ENCODE peak calls at places on chromosomes 12 and 14, in six cellular contexts. R is IMR-90, G is breast epithelium, Z is NB4, Y is endothelial cell, M is HCT116. N is an unnamed sample.
A peak's percentile ranks its signal among the peaks of the same experiment; 100 is the strongest.

GRCh38 chr12:98296462-98297079 is 218.8 kb upstream of the TMPO start:
- DNase-seq in R (no peak), G (no peak), Z (no peak), Y (no peak), M (no peak), N (no peak)

GRCh38 chr14:22221508-22221907 is 367.5 kb downstream of the DAD1 start:
- DNase-seq in R (peak; percentile 49), G (no peak), Z (peak; percentile 37), Y (no peak), M (peak; percentile 12), N (no peak)

GRCh38 chr12:3658327-3659163 is 94.4 kb downstream of the CRACR2A start:
- DNase-seq in R (peak; percentile 29), G (no peak), Z (peak; percentile 49), Y (peak; percentile 62), M (no peak), N (no peak)

GRCh38 chr14:98634043-98634820 is 637.8 kb downstream of the BCL11B start:
- DNase-seq in R (no peak), G (no peak), Z (no peak), Y (no peak), M (no peak), N (no peak)

GRCh38 chr12:60201891-60202290 is 606.1 kb downstream of the SLC16A7 start:
- DNase-seq in R (peak; percentile 28), G (no peak), Z (no peak), Y (no peak), M (no peak), N (no peak)

GRCh38 chr14:92633274-92633616 is 115.2 kb downstream of the LGMN start:
- DNase-seq in R (no peak), G (no peak), Z (no peak), Y (no peak), M (no peak), N (peak; percentile 72)

GRCh38 chr12:104121001-104121400 is 17.0 kb downstream of the NFYB start:
- DNase-seq in R (peak; percentile 78), G (no peak), Z (no peak), Y (no peak), M (no peak), N (no peak)

GRCh38 chr12:5051913-5052312 is 8.2 kb downstream of the KCNA5 start:
- DNase-seq in R (no peak), G (no peak), Z (no peak), Y (no peak), M (no peak), N (no peak)

GRCh38 chr14:102654298-102654697 is 61.8 kb downstream of the RCOR1 start:
- DNase-seq in R (no peak), G (no peak), Z (no peak), Y (no peak), M (no peak), N (no peak)

GRCh38 chr12:124491310-124491709 is 76.1 kb downstream of the NCOR2 start:
- DNase-seq in R (no peak), G (no peak), Z (no peak), Y (no peak), M (no peak), N (no peak)

GRCh38 chr12:126770188-126770587 is 1496.8 kb upstream of the TMEM132C start:
- DNase-seq in R (no peak), G (no peak), Z (no peak), Y (no peak), M (no peak), N (no peak)

GRCh38 chr12:50222275-50222783 is 55.2 kb upstream of the CERS5 start:
- DNase-seq in R (peak; percentile 95), G (peak; percentile 54), Z (peak; percentile 68), Y (peak; percentile 35), M (peak; percentile 52), N (no peak)

GRCh38 chr14:36767603-36768281 is 106.1 kb downstream of the PAX9 start:
- DNase-seq in R (no peak), G (peak; percentile 27), Z (no peak), Y (no peak), M (no peak), N (no peak)

GRCh38 chr12:19183121-19183838 is 53.7 kb downstream of the PLEKHA5 start:
- DNase-seq in R (peak; percentile 37), G (no peak), Z (peak; percentile 29), Y (no peak), M (no peak), N (no peak)

GRCh38 chr14:105014032-105014431 is 6.9 kb downstream of the CDCA4 start:
- DNase-seq in R (no peak), G (no peak), Z (no peak), Y (no peak), M (no peak), N (no peak)

GRCh38 chr14:105014631-105015030 is 6.3 kb downstream of the CDCA4 start:
- DNase-seq in R (no peak), G (no peak), Z (no peak), Y (no peak), M (no peak), N (no peak)

GRCh38 chr14:105012171-105012985 is 8.5 kb downstream of the CDCA4 start:
- DNase-seq in R (no peak), G (no peak), Z (no peak), Y (no peak), M (no peak), N (no peak)

GRCh38 chr14:105011312-105011990 is 9.4 kb downstream of the CDCA4 start:
- DNase-seq in R (no peak), G (no peak), Z (no peak), Y (no peak), M (no peak), N (no peak)

GRCh38 chr14:105013150-105013787 is 7.6 kb downstream of the CDCA4 start:
- DNase-seq in R (peak; percentile 10), G (no peak), Z (no peak), Y (no peak), M (no peak), N (no peak)
- TF ChIP-seq CTCF in R (no peak), G (no peak), Z (no peak), Y (no peak), M (no peak), N (no peak)

DNA sequence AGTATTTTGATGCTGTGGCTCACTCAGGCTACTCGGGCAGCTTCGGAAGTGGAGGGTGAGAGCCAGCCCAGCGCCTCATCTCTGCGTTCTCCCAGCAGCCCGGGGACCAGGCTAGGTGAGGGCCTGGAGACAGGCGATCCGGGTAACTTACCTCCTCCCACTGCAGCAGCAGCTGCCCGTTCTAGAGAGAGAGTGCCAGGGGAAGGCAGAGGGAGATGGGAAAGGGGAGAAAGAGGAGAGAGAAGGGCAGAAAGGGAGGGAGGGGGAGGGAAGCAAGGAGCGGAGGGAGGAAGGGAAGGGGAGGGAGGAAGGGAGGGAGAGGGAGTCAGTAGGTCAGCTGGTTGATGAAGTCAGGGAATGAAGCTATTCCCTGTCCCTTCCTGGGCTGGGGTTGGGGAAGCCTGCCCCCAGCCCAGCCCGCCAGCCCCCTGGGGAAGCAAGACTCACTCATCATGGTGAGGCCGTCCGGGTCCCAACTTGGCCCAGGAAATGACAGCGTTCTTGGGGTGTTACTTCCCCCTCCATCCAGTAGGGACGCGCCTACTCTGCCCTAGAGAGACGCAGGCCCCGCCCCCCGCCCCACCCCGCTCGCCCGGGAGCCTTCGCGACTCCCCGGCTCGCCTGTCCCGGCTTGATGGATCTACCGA is at the start of gene IFI27L2:
- DNase-seq in R (peak; percentile 73), G (peak; percentile 53), Z (peak; percentile 79), Y (peak; percentile 44), M (peak; percentile 59), N (peak; percentile 83)
- TF ChIP-seq CTCF in R (peak; percentile 21), G (peak; percentile 29), Z (no peak), Y (no peak), M (peak; percentile 23), N (peak; percentile 54)

DNA sequence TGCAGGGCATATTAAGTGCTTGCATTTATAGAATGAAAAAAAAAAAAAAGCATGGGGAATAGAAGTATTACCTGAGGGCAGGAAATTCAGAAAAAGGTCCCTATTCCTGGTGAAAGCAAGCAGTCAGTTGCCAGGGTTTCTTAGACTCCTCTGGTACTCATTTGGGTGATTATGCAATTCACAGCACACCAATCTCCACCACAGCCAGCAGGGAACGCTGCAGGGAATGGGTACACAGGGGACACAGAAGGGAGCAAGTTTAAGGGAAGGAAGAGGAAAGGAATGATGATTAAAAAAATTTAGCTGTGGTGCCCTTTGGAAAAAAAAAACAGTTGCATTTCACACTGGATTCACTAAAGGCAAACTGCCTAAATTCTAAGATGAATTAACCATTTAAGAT is 14.2 kb downstream of the BLTP3B start:
- DNase-seq in R (peak; percentile 41), G (peak; percentile 37), Z (peak; percentile 90), Y (peak; percentile 23), M (no peak), N (no peak)
- TF ChIP-seq CTCF in R (peak; percentile 40), G (peak; percentile 28), Z (peak; percentile 58), Y (no peak), M (peak; percentile 54), N (peak; percentile 34)

GRCh38 chr14:89212386-89213235 is 204.4 kb downstream of the FOXN3 start:
- DNase-seq in R (no peak), G (no peak), Z (peak; percentile 47), Y (no peak), M (no peak), N (no peak)

GRCh38 chr14:89206426-89206825 is 210.6 kb downstream of the FOXN3 start:
- DNase-seq in R (no peak), G (no peak), Z (no peak), Y (no peak), M (no peak), N (no peak)

GRCh38 chr14:89205137-89205740 is 211.8 kb downstream of the FOXN3 start:
- DNase-seq in R (no peak), G (no peak), Z (no peak), Y (no peak), M (no peak), N (no peak)

GRCh38 chr14:89202413-89202812 is 214.6 kb downstream of the FOXN3 start:
- DNase-seq in R (no peak), G (no peak), Z (peak; percentile 28), Y (no peak), M (no peak), N (no peak)

GRCh38 chr14:89207925-89208328 is 209.1 kb downstream of the FOXN3 start:
- DNase-seq in R (no peak), G (no peak), Z (no peak), Y (no peak), M (no peak), N (no peak)
- TF ChIP-seq CTCF in R (no peak), G (no peak), Z (no peak), Y (no peak), M (no peak), N (no peak)

GRCh38 chr14:106460916-106461315 is 934.5 kb downstream of the TMEM121 start:
- DNase-seq in R (no peak), G (no peak), Z (no peak), Y (no peak), M (no peak), N (no peak)

GRCh38 chr14:106455026-106455425 is 928.6 kb downstream of the TMEM121 start:
- DNase-seq in R (no peak), G (no peak), Z (no peak), Y (no peak), M (no peak), N (no peak)

DNA sequence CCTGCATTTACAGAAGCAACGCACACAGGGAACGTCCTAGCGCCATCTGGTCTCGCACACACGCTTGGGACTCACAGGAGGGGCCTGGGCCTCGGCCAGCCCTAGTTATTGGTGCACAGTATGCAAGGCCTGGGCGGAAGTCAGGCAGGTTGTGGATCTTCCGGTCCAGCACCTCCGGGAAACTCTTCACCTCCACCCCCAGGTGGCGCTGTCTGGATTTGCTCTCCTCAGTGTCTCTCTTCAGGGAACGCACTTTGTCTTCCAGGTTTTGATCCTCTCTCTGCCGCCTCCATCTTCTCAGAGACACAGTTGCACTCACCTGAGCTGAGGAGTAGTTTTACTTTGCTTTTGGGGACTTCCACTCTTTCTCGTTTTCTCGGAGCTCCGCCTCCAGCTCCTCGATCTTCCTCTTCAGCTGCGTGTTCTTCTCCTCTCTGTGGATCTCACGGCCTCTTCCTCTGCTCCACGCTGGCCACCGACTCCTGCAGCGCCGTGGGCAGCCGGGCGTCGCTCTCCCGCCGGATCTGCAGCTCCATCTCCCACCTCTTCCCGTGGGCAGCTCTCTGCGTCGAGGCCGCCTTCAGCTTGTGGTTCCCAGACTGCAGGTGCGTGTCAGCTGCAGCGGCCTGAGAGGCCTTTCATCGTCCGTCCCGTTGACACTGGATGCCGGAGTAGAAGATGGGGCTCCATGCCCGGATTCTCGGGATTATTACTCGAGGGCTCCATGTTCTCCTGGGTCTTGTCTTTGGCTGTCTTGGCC is 933.8 kb downstream of the TMEM121 start:
- DNase-seq in R (no peak), G (no peak), Z (peak; percentile 21), Y (no peak), M (no peak), N (no peak)
- TF ChIP-seq CTCF in R (no peak), G (no peak), Z (peak; percentile 26), Y (peak; percentile 22), M (peak; percentile 24), N (peak; percentile 50)